ENCODE peak calls at places on chromosomes 16 and 17, in five cellular contexts. N is PC-3, R is endodermal cell, X is tibial artery, Y is heart right ventricle. O is an unnamed sample.

GRCh38 chr16:28863929-28864886 is 565 bp downstream of the SH2B1 start:
- DNase-seq in X (no peak), N (no peak), Y (no peak), R (no peak), O (no peak)

GRCh38 chr16:19252904-19253303 is 32.6 kb upstream of the CLEC19A start:
- DNase-seq in R (no peak), N (no peak), Y (no peak), X (no peak), O (no peak)

GRCh38 chr17:74192950-74193781 is 10.3 kb upstream of the RPL38 start:
- DNase-seq in Y (peak; percentile 40), X (peak; percentile 83), N (peak; percentile 73), R (peak; percentile 68), O (no peak)

GRCh38 chr16:64687089-64687488 is 434.8 kb downstream of the CDH11 start:
- DNase-seq in N (no peak), R (no peak), Y (no peak), X (no peak), O (no peak)

GRCh38 chr16:12588510-12588909 is 215.2 kb downstream of the CPPED1 start:
- DNase-seq in N (no peak), Y (no peak), R (peak; percentile 7), X (no peak), O (no peak)

GRCh38 chr17:76725580-76726230 is 701 bp downstream of the JMJD6 start:
- DNase-seq in X (peak; percentile 91), N (peak; percentile 51), R (no peak), Y (peak; percentile 80), O (peak; percentile 68)

GRCh38 chr16:21684199-21684598 is 20.4 kb downstream of the OTOA start:
- DNase-seq in R (peak; percentile 80), N (no peak), X (no peak), Y (no peak), O (no peak)

GRCh38 chr16:88058817-88059216 is 107.6 kb downstream of the BANP start:
- DNase-seq in R (no peak), X (no peak), Y (no peak), N (no peak), O (peak; percentile 17)

GRCh38 chr17:50322271-50322670 is 23.7 kb upstream of the XYLT2 start:
- DNase-seq in N (no peak), R (no peak), X (no peak), Y (no peak), O (no peak)

GRCh38 chr16:1825381-1825863 is 1.2 kb downstream of the HAGH start:
- DNase-seq in N (no peak), R (no peak), X (no peak), Y (no peak), O (no peak)

GRCh38 chr16:67942200-67942509 is 1.8 kb downstream of the LCAT start:
- DNase-seq in R (peak; percentile 90), N (peak; percentile 27), X (no peak), Y (no peak), O (no peak)

GRCh38 chr16:29816694-29817441 is 916 bp downstream of the PAGR1 start:
- DNase-seq in X (peak; percentile 90), N (peak; percentile 49), Y (peak; percentile 69), R (peak; percentile 85), O (peak; percentile 80)

GRCh38 chr17:78374189-78374588 is 4.3 kb upstream of the PGS1 start:
- DNase-seq in R (no peak), Y (no peak), X (no peak), N (peak; percentile 44), O (no peak)

GRCh38 chr16:64830653-64831052 is 291.2 kb downstream of the CDH11 start:
- DNase-seq in Y (no peak), X (no peak), R (no peak), N (peak; percentile 16), O (no peak)

GRCh38 chr17:77419547-77420475 is 279.0 kb downstream of the SEC14L1 start:
- DNase-seq in X (no peak), N (peak; percentile 57), R (peak; percentile 96), Y (no peak), O (no peak)

GRCh38 chr17:79606487-79606886 is 4.4 kb downstream of the RBFOX3 start:
- DNase-seq in N (no peak), R (no peak), Y (no peak), X (no peak), O (no peak)

GRCh38 chr16:87931504-87931903 is 4.8 kb downstream of the CA5A start:
- DNase-seq in X (no peak), N (no peak), Y (no peak), R (no peak), O (no peak)

GRCh38 chr17:39195568-39196160 is 1.8 kb downstream of the CACNB1 start:
- DNase-seq in Y (no peak), X (peak; percentile 84), N (peak; percentile 20), R (no peak), O (no peak)

GRCh38 chr17:71519285-71519684 is 601.5 kb upstream of the SOX9 start:
- DNase-seq in R (no peak), N (peak; percentile 80), X (no peak), Y (no peak), O (no peak)

GRCh38 chr16:73048292-73049050 is 543 bp upstream of the ZFHX3 start:
- DNase-seq in R (no peak), Y (peak; percentile 78), X (peak; percentile 87), N (peak; percentile 55), O (no peak)

GRCh38 chr16:19062706-19063105 is 4.7 kb upstream of the COQ7 start:
- DNase-seq in R (no peak), N (no peak), Y (no peak), X (no peak), O (no peak)

GRCh38 chr16:88792078-88792550 is 7.1 kb upstream of the PIEZO1 start:
- DNase-seq in N (no peak), Y (no peak), X (no peak), R (no peak), O (no peak)

GRCh38 chr17:48100160-48100559 is 1.1 kb downstream of the CBX1 start:
- DNase-seq in R (no peak), Y (no peak), X (no peak), N (no peak), O (no peak)

GRCh38 chr17:82862758-82863645 is 23.2 kb upstream of the ZNF750 start:
- DNase-seq in N (no peak), Y (no peak), X (no peak), R (no peak), O (peak; percentile 45)

GRCh38 chr17:82862191-82862590 is 22.4 kb upstream of the ZNF750 start:
- DNase-seq in N (no peak), R (no peak), Y (no peak), X (no peak), O (no peak)

GRCh38 chr17:82863941-82864720 is 24.3 kb upstream of the ZNF750 start:
- DNase-seq in R (no peak), Y (no peak), N (peak; percentile 16), X (no peak), O (no peak)

GRCh38 chr17:82864721-82865240 is 25.0 kb upstream of the ZNF750 start:
- DNase-seq in X (no peak), N (no peak), Y (no peak), R (no peak), O (no peak)

GRCh38 chr17:82863646-82863940 is 23.8 kb upstream of the ZNF750 start:
- DNase-seq in R (peak; percentile 67), N (no peak), Y (no peak), X (no peak), O (no peak)
- H3K27ac ChIP-seq in R (peak overlapping the region; percentile 44), N (no peak overlapping the region), Y (no peak overlapping the region), X (no peak overlapping the region), O (peak overlapping the region; percentile 24)

DNA sequence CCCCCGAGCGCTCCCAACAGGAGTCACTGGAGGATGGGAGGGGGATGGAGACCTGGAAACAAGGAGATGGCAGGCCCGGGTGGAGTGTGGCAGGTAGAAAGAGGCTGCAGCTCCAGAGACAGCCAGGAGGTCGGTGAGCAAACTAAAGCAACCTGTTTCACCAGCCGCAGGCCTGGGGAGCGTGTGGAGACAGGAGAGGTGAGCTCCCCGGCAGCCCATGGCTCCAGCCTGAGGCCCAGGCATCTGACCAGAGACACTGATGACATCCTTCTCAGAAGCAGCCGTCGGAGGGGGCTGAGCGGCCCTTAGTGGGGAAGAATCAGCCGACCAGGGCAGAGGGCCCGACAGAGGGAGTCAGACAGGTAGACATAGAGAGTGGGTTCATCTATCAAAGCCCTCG is 165.1 kb downstream of the ZNF423 start:
- DNase-seq in Y (no peak), N (no peak), R (peak; percentile 52), X (no peak), O (no peak)
- H3K27me3 ChIP-seq in Y (peaks cover 8% of the 10 kb centered on the region), N (peaks cover 28% of the 10 kb centered on the region), R (no peaks in the 10 kb centered on the region), X (peaks cover 3% of the 10 kb centered on the region), O (no peaks in the 10 kb centered on the region)

GRCh38 chr16:50677351-50677750 is 3.8 kb downstream of the SNX20 start:
- DNase-seq in R (peak; percentile 66), X (peak; percentile 37), Y (no peak), N (no peak), O (no peak)
- TF ChIP-seq CTCF in R (peak; percentile 76), X (no peak), Y (no peak), N (peak; percentile 39), O (no peak)

GRCh38 chr16:59632266-59632855 is 898.2 kb upstream of the GOT2 start:
- DNase-seq in Y (no peak), R (no peak), N (no peak), X (no peak), O (no peak)
- H3K27ac ChIP-seq in Y (no peak overlapping the region), R (no peak overlapping the region), N (no peak overlapping the region), X (no peak overlapping the region), O (no peak overlapping the region)

GRCh38 chr16:57688487-57688986 is 6.1 kb upstream of the DRC7 start:
- DNase-seq in Y (no peak), X (peak; percentile 34), R (no peak), N (no peak), O (no peak)

GRCh38 chr16:57692636-57693035 is 2.0 kb upstream of the DRC7 start:
- DNase-seq in N (no peak), R (no peak), Y (no peak), X (no peak), O (no peak)

GRCh38 chr16:57688987-57689771 is 5.4 kb upstream of the DRC7 start:
- DNase-seq in X (peak; percentile 20), R (no peak), Y (no peak), N (no peak), O (no peak)

GRCh38 chr16:57690782-57691471 is 3.7 kb upstream of the DRC7 start:
- DNase-seq in N (no peak), Y (no peak), X (peak; percentile 15), R (no peak), O (no peak)

DNA sequence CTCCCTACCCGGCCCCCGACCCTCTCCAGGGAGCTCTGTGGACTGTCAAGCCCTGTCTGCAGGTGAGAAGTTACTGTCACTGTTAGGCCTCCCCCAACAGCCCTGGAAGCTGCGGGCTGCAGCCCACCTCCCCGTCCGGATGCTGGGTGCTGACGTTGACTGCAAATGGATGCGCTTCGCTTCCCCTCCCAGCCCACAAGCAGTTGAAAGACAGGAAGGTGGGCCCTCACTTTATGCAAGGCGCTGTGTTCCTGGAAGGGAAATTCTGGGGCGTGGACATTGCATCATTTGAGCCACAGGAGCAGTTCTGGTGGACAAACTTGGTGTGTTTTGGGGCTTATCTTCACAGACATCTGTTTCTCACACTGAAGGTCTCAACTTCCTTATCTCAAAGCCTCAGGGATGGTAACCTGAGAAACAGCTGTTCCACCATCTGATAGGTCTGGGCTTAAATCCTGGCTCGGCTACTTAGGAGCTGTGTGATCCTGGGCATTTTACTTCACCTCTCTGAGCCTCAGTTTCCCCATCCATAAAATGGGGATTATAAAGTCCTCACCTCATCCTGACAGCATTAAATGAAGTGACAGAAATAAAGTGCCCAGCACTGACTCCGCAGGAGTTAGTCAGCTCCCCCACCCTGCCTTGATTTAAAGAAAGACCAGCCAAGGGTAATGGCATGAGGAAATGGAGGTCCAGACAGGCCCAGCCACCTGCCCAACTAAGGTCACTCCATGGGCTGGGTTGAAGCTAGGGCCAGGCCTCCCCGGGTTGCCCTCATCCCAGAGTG is 4.6 kb upstream of the DRC7 start:
- DNase-seq in N (no peak), Y (no peak), X (peak; percentile 40), R (no peak), O (no peak)
- H3K27me3 ChIP-seq in N (no peaks in the 10 kb centered on the region), Y (peaks cover 19% of the 10 kb centered on the region), X (peaks cover 20% of the 10 kb centered on the region), R (no peaks in the 10 kb centered on the region), O (no peaks in the 10 kb centered on the region)

O was measured in dorsolateral prefrontal cortex.